ENCODE peak calls at places on chromosomes 16 and 17, in six cellular contexts. P is pancreas, Z is mucosa of descending colon, G is uterus, O is BE2C, T is hepatocyte. N is an unnamed sample.

GRCh38 chr17:15289285-15290185 is 24.4 kb upstream of the PMP22 start:
- DNase-seq in T (peak; percentile 55), O (peak; percentile 45), Z (no peak), P (no peak), G (no peak), N (no peak)

GRCh38 chr16:51150159-51150893 is 744 bp downstream of the SALL1 start:
- DNase-seq in O (no peak), T (no peak), P (no peak), Z (no peak), G (peak; percentile 41), N (no peak)

GRCh38 chr17:22505660-22506059 is 813.3 kb downstream of the KCNJ18 start:
- DNase-seq in Z (no peak), P (no peak), O (no peak), T (no peak), G (no peak), N (no peak)

GRCh38 chr17:8941980-8942617 is 23.4 kb downstream of the PIK3R5 start:
- DNase-seq in T (no peak), O (no peak), P (no peak), G (no peak), Z (no peak), N (no peak)

GRCh38 chr16:609316-609715 is 19.4 kb downstream of the RAB40C start:
- DNase-seq in G (no peak), T (no peak), P (no peak), O (no peak), Z (no peak), N (no peak)

GRCh38 chr17:10025976-10026785 is 121.1 kb upstream of the RCVRN start:
- DNase-seq in Z (no peak), T (no peak), G (no peak), P (no peak), O (no peak), N (no peak)

GRCh38 chr16:50183316-50183715 is 30.2 kb downstream of the TENT4B start:
- DNase-seq in G (no peak), O (no peak), P (no peak), Z (no peak), T (no peak), N (no peak)

GRCh38 chr16:12124742-12125141 is 148.2 kb downstream of the SNX29 start:
- DNase-seq in G (no peak), Z (no peak), T (no peak), O (no peak), P (no peak), N (no peak)

GRCh38 chr17:44920565-44920940 is 5.3 kb upstream of the GFAP start:
- DNase-seq in Z (no peak), O (peak; percentile 68), P (no peak), G (no peak), T (no peak), N (no peak)

GRCh38 chr16:11799509-11800384 is 2.7 kb upstream of the ZC3H7A start:
- DNase-seq in Z (no peak), G (no peak), O (no peak), P (no peak), T (no peak), N (no peak)

GRCh38 chr16:66961065-66961744 is at the start of gene CES3:
- DNase-seq in T (peak; percentile 84), G (no peak), O (peak; percentile 85), Z (peak; percentile 88), P (peak; percentile 69), N (peak; percentile 41)

GRCh38 chr17:58332720-58333395 is 4.3 kb upstream of the TSPOAP1 start:
- DNase-seq in Z (peak; percentile 83), P (no peak), G (no peak), T (no peak), O (no peak), N (no peak)

GRCh38 chr16:2019500-2019899 is at the start of gene NPW:
- DNase-seq in P (no peak), Z (no peak), G (no peak), T (no peak), O (peak; percentile 28), N (no peak)
- TF ChIP-seq CTCF in P (no peak), Z (no peak), G (no peak), T (no peak), O (no peak), N (no peak)

DNA sequence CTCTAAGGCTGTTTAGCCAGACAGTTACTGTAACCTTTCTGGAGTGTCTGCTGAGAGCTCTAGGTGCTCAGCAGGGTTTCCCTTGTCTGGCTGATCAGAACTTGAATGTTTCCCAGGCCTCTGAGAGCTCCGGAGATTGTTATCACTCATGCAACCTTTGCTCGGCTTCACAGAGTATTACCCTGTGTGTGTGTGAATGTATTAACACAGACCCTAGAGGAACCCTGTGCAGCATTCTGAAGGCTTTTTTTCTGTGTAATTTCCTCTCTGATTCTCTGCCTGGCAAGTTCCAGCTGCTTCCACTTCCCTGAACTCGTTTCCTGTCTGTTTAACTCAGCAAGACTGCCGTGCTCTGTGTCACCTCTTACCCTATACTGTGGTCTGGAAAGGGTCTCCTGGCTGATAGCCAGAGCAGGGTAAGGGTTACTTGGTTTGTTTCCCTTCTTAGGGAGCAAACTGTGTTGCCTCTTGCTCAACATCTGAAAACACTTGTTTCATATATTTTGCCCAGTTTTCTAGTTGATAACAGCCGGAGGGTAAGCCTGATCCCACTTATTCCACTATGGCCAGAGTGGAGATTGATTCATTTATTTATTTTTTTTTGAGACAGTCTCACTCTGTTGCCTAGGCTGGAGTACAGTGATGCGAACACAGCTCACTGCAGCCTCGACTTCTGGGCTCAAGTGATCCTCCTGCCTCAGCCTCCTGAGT is 21.7 kb downstream of the PRMT7 start:
- DNase-seq in P (no peak), G (no peak), O (no peak), T (peak; percentile 65), Z (no peak), N (no peak)
- H3K4me1 ChIP-seq in P (no peaks in the 10 kb centered on the region), G (no peaks in the 10 kb centered on the region), O (peaks cover 6% of the 10 kb centered on the region), T (peaks cover 22% of the 10 kb centered on the region), Z (no peaks in the 10 kb centered on the region), N (no peaks in the 10 kb centered on the region)

GRCh38 chr17:68291836-68292688 is 767 bp downstream of the ARSG start:
- DNase-seq in T (peak; percentile 81), G (peak; percentile 54), P (peak; percentile 49), O (peak; percentile 77), Z (peak; percentile 95), N (peak; percentile 92)
- TF ChIP-seq CTCF in T (no peak), G (no peak), P (no peak), O (peak; percentile 18), Z (no peak), N (no peak)

GRCh38 chr17:2794116-2794803 is 2.0 kb upstream of the RAP1GAP2 start:
- DNase-seq in P (no peak), O (no peak), G (no peak), T (no peak), Z (no peak), N (no peak)
- H3K4me1 ChIP-seq in P (no peaks in the 10 kb centered on the region), O (no peaks in the 10 kb centered on the region), G (no peaks in the 10 kb centered on the region), T (no peaks in the 10 kb centered on the region), Z (peaks cover 26% of the 10 kb centered on the region), N (no peaks in the 10 kb centered on the region)

GRCh38 chr17:53033297-53033696 is 789.4 kb upstream of the KIF2B start:
- DNase-seq in Z (no peak), O (no peak), P (no peak), T (no peak), G (no peak), N (no peak)

DNA sequence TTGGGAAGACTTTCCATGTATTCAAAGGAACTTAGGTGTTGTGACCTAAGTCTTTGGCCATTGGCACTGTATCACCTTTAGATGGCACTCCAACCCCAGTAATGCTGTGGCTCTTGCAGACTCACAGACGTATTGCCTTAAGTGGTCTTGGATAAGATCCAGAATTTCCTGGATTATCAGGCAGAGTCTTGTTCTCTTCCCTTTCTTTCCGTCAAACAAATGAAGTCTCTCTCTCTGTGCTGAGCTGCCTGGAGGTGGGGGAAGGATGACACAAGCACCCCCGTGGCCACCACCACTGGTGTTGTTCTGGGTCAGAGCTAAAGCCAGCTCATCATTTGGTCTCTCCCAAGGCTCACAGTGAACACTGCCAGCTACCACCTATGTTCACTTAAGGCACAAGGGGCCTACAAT is 789.9 kb upstream of the KIF2B start:
- DNase-seq in O (peak; percentile 84), T (peak; percentile 89), P (peak; percentile 29), Z (no peak), G (no peak), N (no peak)
- TF ChIP-seq CTCF in O (peak; percentile 96), T (peak; percentile 74), P (peak; percentile 14), Z (no peak), G (no peak), N (no peak)